ENCODE peak calls at places on chromosomes 11 and 22, in nine cellular contexts. One of them, this sample, is unnamed.

GRCh38 chr11:63919267-63920125 is 2.5 kb upstream of the RCOR2 start:
- DNase-seq in transverse colon: peak; percentile 50
- DNase-seq in prostate gland: no peak
- DNase-seq in HepG2: peak; percentile 76
- DNase-seq in neural progenitor cell: peak; percentile 94
- DNase-seq in upper lobe of right lung: no peak
- DNase-seq in ovary: peak; percentile 59
- DNase-seq in hepatocyte: peak; percentile 53
- DNase-seq in left ventricle myocardium inferior: peak; percentile 76
- DNase-seq in this sample: no peak

GRCh38 chr11:82978422-82979099 is 77.0 kb downstream of the DDIAS start:
- DNase-seq in transverse colon: no peak
- DNase-seq in prostate gland: no peak
- DNase-seq in HepG2: peak; percentile 30
- DNase-seq in neural progenitor cell: no peak
- DNase-seq in upper lobe of right lung: no peak
- DNase-seq in ovary: no peak
- DNase-seq in hepatocyte: no peak
- DNase-seq in left ventricle myocardium inferior: no peak
- DNase-seq in this sample: no peak

GRCh38 chr22:20319041-20319744 is 667 bp downstream of the DGCR6L start:
- DNase-seq in transverse colon: no peak
- DNase-seq in prostate gland: peak; percentile 4
- DNase-seq in HepG2: no peak
- DNase-seq in neural progenitor cell: peak; percentile 66
- DNase-seq in upper lobe of right lung: peak; percentile 61
- DNase-seq in ovary: peak; percentile 38
- DNase-seq in hepatocyte: no peak
- DNase-seq in left ventricle myocardium inferior: no peak
- DNase-seq in this sample: no peak

GRCh38 chr22:41943661-41944209 is 3.2 kb downstream of the CENPM start:
- DNase-seq in transverse colon: peak; percentile 69
- DNase-seq in prostate gland: no peak
- DNase-seq in HepG2: no peak
- DNase-seq in neural progenitor cell: no peak
- DNase-seq in upper lobe of right lung: no peak
- DNase-seq in ovary: no peak
- DNase-seq in hepatocyte: no peak
- DNase-seq in left ventricle myocardium inferior: no peak
- DNase-seq in this sample: no peak

GRCh38 chr11:13140028-13140870 is 131.1 kb downstream of the RASSF10 start:
- DNase-seq in transverse colon: peak; percentile 77
- DNase-seq in prostate gland: no peak
- DNase-seq in HepG2: peak; percentile 100
- DNase-seq in neural progenitor cell: no peak
- DNase-seq in upper lobe of right lung: peak; percentile 84
- DNase-seq in ovary: no peak
- DNase-seq in hepatocyte: peak; percentile 89
- DNase-seq in left ventricle myocardium inferior: no peak
- DNase-seq in this sample: no peak

GRCh38 chr11:32080381-32080980 is 10.4 kb upstream of the RCN1 start:
- DNase-seq in transverse colon: no peak
- DNase-seq in prostate gland: no peak
- DNase-seq in HepG2: no peak
- DNase-seq in neural progenitor cell: no peak
- DNase-seq in upper lobe of right lung: no peak
- DNase-seq in ovary: no peak
- DNase-seq in hepatocyte: no peak
- DNase-seq in left ventricle myocardium inferior: no peak
- DNase-seq in this sample: no peak

GRCh38 chr11:99739464-99740089 is 718.8 kb downstream of the CNTN5 start:
- DNase-seq in transverse colon: no peak
- DNase-seq in prostate gland: no peak
- DNase-seq in HepG2: peak; percentile 17
- DNase-seq in neural progenitor cell: peak; percentile 59
- DNase-seq in upper lobe of right lung: no peak
- DNase-seq in ovary: no peak
- DNase-seq in hepatocyte: peak; percentile 56
- DNase-seq in left ventricle myocardium inferior: no peak
- DNase-seq in this sample: no peak

GRCh38 chr11:44327730-44328691 is 18.1 kb upstream of the ALX4 start:
- DNase-seq in transverse colon: no peak
- DNase-seq in prostate gland: no peak
- DNase-seq in HepG2: no peak
- DNase-seq in neural progenitor cell: no peak
- DNase-seq in upper lobe of right lung: peak; percentile 21
- DNase-seq in ovary: peak; percentile 4
- DNase-seq in hepatocyte: no peak
- DNase-seq in left ventricle myocardium inferior: no peak
- DNase-seq in this sample: no peak

GRCh38 chr11:77669848-77670511 is 32.4 kb upstream of the CLNS1A start:
- DNase-seq in transverse colon: no peak
- DNase-seq in prostate gland: peak; percentile 11
- DNase-seq in HepG2: peak; percentile 76
- DNase-seq in neural progenitor cell: no peak
- DNase-seq in upper lobe of right lung: no peak
- DNase-seq in ovary: no peak
- DNase-seq in hepatocyte: peak; percentile 30
- DNase-seq in left ventricle myocardium inferior: no peak
- DNase-seq in this sample: no peak

GRCh38 chr11:87926250-87926970 is 248.8 kb downstream of the RAB38 start:
- DNase-seq in transverse colon: no peak
- DNase-seq in prostate gland: no peak
- DNase-seq in HepG2: no peak
- DNase-seq in neural progenitor cell: no peak
- DNase-seq in upper lobe of right lung: no peak
- DNase-seq in ovary: no peak
- DNase-seq in hepatocyte: peak; percentile 74
- DNase-seq in left ventricle myocardium inferior: no peak
- DNase-seq in this sample: no peak

GRCh38 chr11:66868726-66869291 is 11.9 kb downstream of the LRFN4 start:
- DNase-seq in transverse colon: peak; percentile 89
- DNase-seq in prostate gland: no peak
- DNase-seq in HepG2: peak; percentile 82
- DNase-seq in neural progenitor cell: peak; percentile 86
- DNase-seq in upper lobe of right lung: peak; percentile 85
- DNase-seq in ovary: no peak
- DNase-seq in hepatocyte: peak; percentile 76
- DNase-seq in left ventricle myocardium inferior: no peak
- DNase-seq in this sample: peak; percentile 61

DNA sequence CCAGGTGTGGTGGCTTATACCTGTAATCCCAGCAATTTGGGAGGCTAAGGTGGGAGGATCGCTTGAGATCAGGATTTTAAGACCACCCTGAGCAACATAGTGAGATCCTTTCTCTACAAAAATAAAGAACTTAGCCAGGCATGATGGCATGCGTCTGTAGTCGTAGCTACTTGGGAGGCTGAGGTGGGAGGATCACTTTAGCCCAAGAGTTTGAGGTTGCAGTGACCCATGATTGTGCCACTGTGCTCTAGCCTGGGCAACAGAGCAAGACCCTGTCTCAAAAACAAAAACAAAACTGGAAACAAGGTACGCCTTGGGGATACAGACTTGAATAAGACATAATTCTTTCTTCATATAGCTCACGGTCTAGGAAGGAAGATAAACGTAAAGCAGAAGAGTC is 63.1 kb upstream of the GRAMD1B start:
- DNase-seq in transverse colon: no peak
- DNase-seq in prostate gland: no peak
- DNase-seq in HepG2: no peak
- DNase-seq in neural progenitor cell: no peak
- DNase-seq in upper lobe of right lung: no peak
- DNase-seq in ovary: no peak
- DNase-seq in hepatocyte: no peak
- DNase-seq in left ventricle myocardium inferior: no peak
- DNase-seq in this sample: no peak
- H3K27ac ChIP-seq in transverse colon: no peak overlapping the region
- H3K27ac ChIP-seq in prostate gland: no peak overlapping the region
- H3K27ac ChIP-seq in HepG2: no peak overlapping the region
- H3K27ac ChIP-seq in neural progenitor cell: no peak overlapping the region
- H3K27ac ChIP-seq in upper lobe of right lung: no peak overlapping the region
- H3K27ac ChIP-seq in ovary: no peak overlapping the region
- H3K27ac ChIP-seq in hepatocyte: no peak overlapping the region
- H3K27ac ChIP-seq in left ventricle myocardium inferior: no peak overlapping the region
- H3K27ac ChIP-seq in this sample: no peak overlapping the region

GRCh38 chr11:1152316-1153104 is 5.2 kb upstream of the MUC5AC start:
- DNase-seq in transverse colon: no peak
- DNase-seq in prostate gland: no peak
- DNase-seq in HepG2: peak; percentile 12
- DNase-seq in neural progenitor cell: no peak
- DNase-seq in upper lobe of right lung: peak; percentile 60
- DNase-seq in ovary: peak; percentile 28
- DNase-seq in hepatocyte: peak; percentile 57
- DNase-seq in left ventricle myocardium inferior: no peak
- DNase-seq in this sample: peak; percentile 29
- TF ChIP-seq CTCF in transverse colon: no peak
- TF ChIP-seq CTCF in prostate gland: no peak
- TF ChIP-seq CTCF in HepG2: no peak
- TF ChIP-seq CTCF in neural progenitor cell: no peak
- TF ChIP-seq CTCF in upper lobe of right lung: no peak
- TF ChIP-seq CTCF in ovary: no peak
- TF ChIP-seq CTCF in hepatocyte: no peak
- TF ChIP-seq CTCF in left ventricle myocardium inferior: no peak
- TF ChIP-seq CTCF in this sample: no peak

GRCh38 chr22:22094514-22094913 is 111.9 kb upstream of the TOP3B start:
- DNase-seq in transverse colon: no peak
- DNase-seq in prostate gland: no peak
- DNase-seq in HepG2: no peak
- DNase-seq in neural progenitor cell: no peak
- DNase-seq in upper lobe of right lung: no peak
- DNase-seq in ovary: no peak
- DNase-seq in hepatocyte: no peak
- DNase-seq in left ventricle myocardium inferior: no peak
- DNase-seq in this sample: no peak

GRCh38 chr22:22093743-22094142 is 111.2 kb upstream of the TOP3B start:
- DNase-seq in transverse colon: no peak
- DNase-seq in prostate gland: no peak
- DNase-seq in HepG2: no peak
- DNase-seq in neural progenitor cell: no peak
- DNase-seq in upper lobe of right lung: no peak
- DNase-seq in ovary: no peak
- DNase-seq in hepatocyte: no peak
- DNase-seq in left ventricle myocardium inferior: no peak
- DNase-seq in this sample: no peak

GRCh38 chr22:22092974-22093373 is 110.4 kb upstream of the TOP3B start:
- DNase-seq in transverse colon: no peak
- DNase-seq in prostate gland: no peak
- DNase-seq in HepG2: no peak
- DNase-seq in neural progenitor cell: no peak
- DNase-seq in upper lobe of right lung: no peak
- DNase-seq in ovary: no peak
- DNase-seq in hepatocyte: no peak
- DNase-seq in left ventricle myocardium inferior: no peak
- DNase-seq in this sample: no peak

GRCh38 chr22:22092101-22092500 is 109.5 kb upstream of the TOP3B start:
- DNase-seq in transverse colon: no peak
- DNase-seq in prostate gland: no peak
- DNase-seq in HepG2: no peak
- DNase-seq in neural progenitor cell: no peak
- DNase-seq in upper lobe of right lung: no peak
- DNase-seq in ovary: no peak
- DNase-seq in hepatocyte: no peak
- DNase-seq in left ventricle myocardium inferior: no peak
- DNase-seq in this sample: no peak

DNA sequence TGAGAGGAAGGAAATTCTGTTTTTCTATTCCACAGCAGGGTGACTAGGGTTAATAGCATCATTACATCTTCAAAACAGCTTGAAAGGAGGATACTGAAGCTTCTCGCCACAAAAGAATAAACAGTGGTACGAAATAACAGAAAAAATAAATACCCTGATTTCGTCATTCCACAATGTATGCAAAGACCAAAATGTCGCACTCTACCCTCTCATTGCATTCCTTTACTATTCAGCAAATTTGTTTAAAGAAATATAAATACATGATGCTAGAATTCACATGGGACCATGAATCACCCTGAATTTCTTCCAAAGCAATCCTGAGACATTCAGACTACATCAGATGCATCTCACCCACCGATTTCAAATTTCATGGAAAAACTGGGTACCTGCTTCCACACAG is 112.3 kb upstream of the TOP3B start:
- DNase-seq in transverse colon: no peak
- DNase-seq in prostate gland: no peak
- DNase-seq in HepG2: no peak
- DNase-seq in neural progenitor cell: no peak
- DNase-seq in upper lobe of right lung: no peak
- DNase-seq in ovary: no peak
- DNase-seq in hepatocyte: no peak
- DNase-seq in left ventricle myocardium inferior: no peak
- DNase-seq in this sample: no peak
- H3K27me3 ChIP-seq in transverse colon: peaks cover 25% of the 10 kb centered on the region
- H3K27me3 ChIP-seq in prostate gland: no peaks in the 10 kb centered on the region
- H3K27me3 ChIP-seq in HepG2: no peaks in the 10 kb centered on the region
- H3K27me3 ChIP-seq in neural progenitor cell: peaks cover 100% of the 10 kb centered on the region
- H3K27me3 ChIP-seq in upper lobe of right lung: peaks cover 55% of the 10 kb centered on the region
- H3K27me3 ChIP-seq in ovary: no peaks in the 10 kb centered on the region
- H3K27me3 ChIP-seq in hepatocyte: peaks cover 50% of the 10 kb centered on the region
- H3K27me3 ChIP-seq in left ventricle myocardium inferior: peaks cover 87% of the 10 kb centered on the region
- H3K27me3 ChIP-seq in this sample: peaks cover 13% of the 10 kb centered on the region

GRCh38 chr11:124878497-124879228 is 13.4 kb downstream of the ROBO3 start:
- DNase-seq in transverse colon: no peak
- DNase-seq in prostate gland: no peak
- DNase-seq in HepG2: no peak
- DNase-seq in neural progenitor cell: no peak
- DNase-seq in upper lobe of right lung: no peak
- DNase-seq in ovary: no peak
- DNase-seq in hepatocyte: no peak
- DNase-seq in left ventricle myocardium inferior: no peak
- DNase-seq in this sample: no peak

GRCh38 chr11:124882339-124883071 is 15.2 kb downstream of the ROBO4 start:
- DNase-seq in transverse colon: no peak
- DNase-seq in prostate gland: no peak
- DNase-seq in HepG2: peak; percentile 89
- DNase-seq in neural progenitor cell: no peak
- DNase-seq in upper lobe of right lung: no peak
- DNase-seq in ovary: peak; percentile 78
- DNase-seq in hepatocyte: no peak
- DNase-seq in left ventricle myocardium inferior: no peak
- DNase-seq in this sample: no peak

GRCh38 chr11:124879229-124879998 is 14.2 kb downstream of the ROBO3 start:
- DNase-seq in transverse colon: no peak
- DNase-seq in prostate gland: no peak
- DNase-seq in HepG2: no peak
- DNase-seq in neural progenitor cell: no peak
- DNase-seq in upper lobe of right lung: peak; percentile 60
- DNase-seq in ovary: no peak
- DNase-seq in hepatocyte: no peak
- DNase-seq in left ventricle myocardium inferior: no peak
- DNase-seq in this sample: no peak

GRCh38 chr11:124879999-124880611 is 14.9 kb downstream of the ROBO3 start:
- DNase-seq in transverse colon: no peak
- DNase-seq in prostate gland: no peak
- DNase-seq in HepG2: no peak
- DNase-seq in neural progenitor cell: no peak
- DNase-seq in upper lobe of right lung: peak; percentile 61
- DNase-seq in ovary: no peak
- DNase-seq in hepatocyte: no peak
- DNase-seq in left ventricle myocardium inferior: no peak
- DNase-seq in this sample: no peak

DNA sequence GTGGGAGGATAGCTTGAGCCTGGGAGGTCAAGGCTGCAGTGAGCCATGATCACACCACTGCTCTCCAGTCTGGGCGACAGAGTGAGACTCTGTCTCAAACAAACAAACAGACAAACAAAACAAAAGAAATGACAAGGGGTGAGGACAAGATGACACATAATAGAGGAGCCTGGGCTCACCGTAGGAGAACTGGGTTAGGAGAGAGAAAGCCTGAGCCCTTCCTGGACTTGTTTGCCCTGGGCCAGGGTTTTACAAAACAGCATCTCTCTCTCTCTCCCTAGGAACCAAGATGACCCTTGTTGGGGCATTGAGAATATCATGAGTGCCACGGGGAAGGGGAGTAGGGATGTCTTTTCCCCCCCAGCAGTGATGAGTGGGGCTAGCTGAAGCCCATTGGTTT is 15.7 kb downstream of the ROBO3 start:
- DNase-seq in transverse colon: no peak
- DNase-seq in prostate gland: no peak
- DNase-seq in HepG2: no peak
- DNase-seq in neural progenitor cell: no peak
- DNase-seq in upper lobe of right lung: no peak
- DNase-seq in ovary: no peak
- DNase-seq in hepatocyte: no peak
- DNase-seq in left ventricle myocardium inferior: no peak
- DNase-seq in this sample: no peak
- H3K27ac ChIP-seq in transverse colon: no peak overlapping the region
- H3K27ac ChIP-seq in prostate gland: no peak overlapping the region
- H3K27ac ChIP-seq in HepG2: no peak overlapping the region
- H3K27ac ChIP-seq in neural progenitor cell: no peak overlapping the region
- H3K27ac ChIP-seq in upper lobe of right lung: no peak overlapping the region
- H3K27ac ChIP-seq in ovary: no peak overlapping the region
- H3K27ac ChIP-seq in hepatocyte: no peak overlapping the region
- H3K27ac ChIP-seq in left ventricle myocardium inferior: no peak overlapping the region
- H3K27ac ChIP-seq in this sample: no peak overlapping the region